ENCODE peak calls at places on chromosomes 12 and 14, in nine cellular contexts. A is GM23338, Q is neural crest cell, D is cardiac fibroblast, M is AG10803, L is ovary, W is foreskin fibroblast, X is GM10248, V is fibroblast of lung. F is an unnamed sample.

GRCh38 chr12:22797686-22798085 is 172.7 kb downstream of the ETNK1 start:
- DNase-seq in A (no peak), Q (no peak), D (no peak), M (no peak), L (no peak), W (no peak), X (no peak), V (no peak), F (no peak)

GRCh38 chr12:10607885-10608458 is 5.4 kb downstream of the MAGOHB start:
- DNase-seq in A (peak; percentile 59), Q (no peak), D (peak; percentile 42), M (peak; percentile 26), L (no peak), W (peak; percentile 27), X (no peak), V (peak; percentile 27), F (no peak)

GRCh38 chr12:12088147-12088546 is 17.4 kb downstream of the BCL2L14 start:
- DNase-seq in A (no peak), Q (no peak), D (no peak), M (no peak), L (no peak), W (no peak), X (no peak), V (no peak), F (no peak)

GRCh38 chr12:111451649-111452129 is 46.0 kb downstream of the SH2B3 start:
- DNase-seq in A (peak; percentile 52), Q (no peak), D (peak; percentile 72), M (peak; percentile 59), L (no peak), W (peak; percentile 76), X (peak; percentile 54), V (peak; percentile 69), F (no peak)

GRCh38 chr14:65846469-65846868 is 433.9 kb downstream of the FUT8 start:
- DNase-seq in A (peak; percentile 22), Q (no peak), D (no peak), M (no peak), L (no peak), W (no peak), X (no peak), V (no peak), F (no peak)

GRCh38 chr14:89294872-89295271 is 122.2 kb downstream of the FOXN3 start:
- DNase-seq in A (no peak), Q (no peak), D (no peak), M (no peak), L (no peak), W (no peak), X (no peak), V (no peak), F (no peak)

GRCh38 chr12:43063642-43064041 is 474.1 kb upstream of the PRICKLE1 start:
- DNase-seq in A (no peak), Q (no peak), D (peak; percentile 64), M (peak; percentile 25), L (no peak), W (peak; percentile 91), X (no peak), V (peak; percentile 63), F (no peak)

GRCh38 chr12:112906712-112907414 is at the start of gene OAS1:
- DNase-seq in A (no peak), Q (no peak), D (peak; percentile 50), M (peak; percentile 17), L (no peak), W (peak; percentile 37), X (peak; percentile 76), V (peak; percentile 20), F (no peak)

GRCh38 chr14:38724621-38725020 is 378.4 kb downstream of the SEC23A start:
- DNase-seq in A (no peak), Q (no peak), D (no peak), M (no peak), L (no peak), W (no peak), X (no peak), V (no peak), F (no peak)

GRCh38 chr14:93794756-93795155 is 6.5 kb upstream of the PRIMA1 start:
- DNase-seq in A (no peak), Q (no peak), D (no peak), M (no peak), L (no peak), W (no peak), X (no peak), V (no peak), F (no peak)

GRCh38 chr12:105933671-105934665 is 204.8 kb downstream of the NUAK1 start:
- DNase-seq in A (no peak), Q (no peak), D (peak; percentile 99), M (peak; percentile 98), L (no peak), W (peak; percentile 97), X (no peak), V (peak; percentile 92), F (no peak)

GRCh38 chr12:51405801-51406207 is 14.6 kb upstream of the GALNT6 start:
- DNase-seq in A (no peak), Q (no peak), D (no peak), M (no peak), L (no peak), W (no peak), X (no peak), V (no peak), F (no peak)

GRCh38 chr12:19575307-19576243 is 136.3 kb downstream of the AEBP2 start:
- DNase-seq in A (no peak), Q (no peak), D (peak; percentile 76), M (peak; percentile 67), L (no peak), W (peak; percentile 76), X (no peak), V (peak; percentile 60), F (no peak)

GRCh38 chr14:76828339-76829015 is 2.3 kb downstream of the LRRC74A start:
- DNase-seq in A (no peak), Q (no peak), D (peak; percentile 13), M (no peak), L (no peak), W (peak; percentile 21), X (no peak), V (no peak), F (peak; percentile 24)

GRCh38 chr14:104106471-104106991 is 21.0 kb downstream of the ASPG start:
- DNase-seq in A (no peak), Q (no peak), D (no peak), M (no peak), L (peak; percentile 20), W (no peak), X (no peak), V (no peak), F (no peak)

GRCh38 chr14:74508292-74508731 is 14.7 kb downstream of the ISCA2 start:
- DNase-seq in A (peak; percentile 90), Q (no peak), D (no peak), M (no peak), L (peak; percentile 12), W (peak; percentile 29), X (no peak), V (no peak), F (no peak)

GRCh38 chr12:55933158-55933798 is 2.3 kb downstream of the DGKA start:
- DNase-seq in A (no peak), Q (no peak), D (peak; percentile 30), M (peak; percentile 23), L (no peak), W (peak; percentile 76), X (no peak), V (peak; percentile 36), F (no peak)

DNA sequence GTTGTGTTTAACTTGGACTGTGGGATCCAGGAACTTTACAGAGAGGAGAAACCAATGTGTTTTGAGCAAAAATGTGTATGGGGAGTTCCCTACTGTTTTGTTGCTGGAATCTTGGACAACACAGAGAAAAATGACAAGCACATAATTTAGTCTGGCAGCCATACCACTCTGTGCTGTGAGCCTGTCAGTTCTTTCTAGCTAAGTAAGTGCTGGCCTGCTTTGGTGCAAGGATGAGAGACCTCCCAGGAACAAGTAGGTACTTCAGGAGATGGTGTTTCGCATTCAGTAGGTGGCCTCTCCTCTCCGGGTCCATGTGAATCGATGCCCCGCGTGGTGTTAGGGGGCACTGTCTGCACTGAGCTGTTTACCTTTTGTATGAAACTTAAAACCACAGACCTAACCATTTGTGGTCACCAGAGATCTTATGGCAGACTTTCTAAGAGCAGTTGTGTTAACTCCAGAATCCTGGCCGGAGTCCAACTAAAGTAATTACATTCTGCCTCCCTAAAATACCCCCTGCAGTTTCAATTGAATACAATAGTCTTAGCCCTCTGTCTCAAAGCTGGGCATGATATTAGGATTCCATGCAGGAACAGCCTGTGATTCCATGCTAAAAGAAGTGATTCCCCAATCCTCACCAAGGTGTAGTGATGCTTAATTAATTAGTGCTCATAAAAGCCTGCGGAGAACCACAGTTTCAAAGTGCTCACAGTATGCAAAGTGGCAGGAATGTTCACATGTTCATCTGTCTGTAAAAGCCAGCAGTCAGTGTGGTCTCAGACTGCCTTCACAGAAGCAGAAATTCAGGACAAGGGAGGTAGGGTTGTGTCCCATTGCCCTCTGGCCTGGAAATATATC is 64.2 kb downstream of the LLPH start:
- DNase-seq in A (no peak), Q (no peak), D (peak; percentile 22), M (peak; percentile 50), L (no peak), W (peak; percentile 64), X (no peak), V (peak; percentile 77), F (no peak)
- TF ChIP-seq CTCF in A (peak; percentile 2), Q (no peak), D (no peak), M (peak; percentile 5), L (no peak), W (no peak), X (peak; percentile 24), V (no peak), F (no peak)

GRCh38 chr14:105944632-105945610 is 418.5 kb downstream of the TMEM121 start:
- DNase-seq in A (peak; percentile 1), Q (no peak), D (peak; percentile 3), M (no peak), L (peak; percentile 47), W (no peak), X (peak; percentile 68), V (no peak), F (no peak)
- TF ChIP-seq CTCF in A (no peak), Q (no peak), D (peak; percentile 16), M (no peak), L (peak; percentile 51), W (no peak), X (peak; percentile 62), V (no peak), F (no peak)

GRCh38 chr14:64158608-64159007 is 135.6 kb downstream of the ESR2 start:
- DNase-seq in A (no peak), Q (no peak), D (no peak), M (no peak), L (no peak), W (no peak), X (no peak), V (no peak), F (no peak)

GRCh38 chr14:64159588-64159987 is 134.6 kb downstream of the ESR2 start:
- DNase-seq in A (no peak), Q (no peak), D (no peak), M (no peak), L (no peak), W (no peak), X (no peak), V (no peak), F (no peak)
- TF ChIP-seq CTCF in A (peak; percentile 57), Q (no peak), D (no peak), M (no peak), L (no peak), W (no peak), X (no peak), V (no peak), F (no peak)

DNA sequence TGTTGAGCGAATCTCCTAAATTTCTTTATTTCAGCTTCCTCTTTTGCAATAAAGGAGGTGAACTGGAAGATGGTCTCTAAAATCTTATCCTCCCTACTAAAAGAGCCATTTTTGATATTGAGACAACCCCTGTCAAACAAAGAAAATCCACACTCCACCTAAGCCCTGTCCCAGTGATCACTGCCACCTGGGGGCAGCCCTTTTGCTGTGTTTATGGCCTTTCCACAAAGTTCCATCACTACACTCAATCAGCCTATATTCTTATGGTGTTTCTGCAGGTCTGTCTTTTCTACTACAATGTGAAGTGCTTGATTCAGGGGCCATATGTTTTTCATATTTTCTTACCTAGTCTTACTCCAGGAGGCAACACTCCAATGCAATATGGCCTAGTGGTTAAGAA is 163.7 kb downstream of the BMP4 start:
- DNase-seq in A (peak; percentile 43), Q (no peak), D (no peak), M (no peak), L (no peak), W (no peak), X (no peak), V (no peak), F (no peak)
- TF ChIP-seq CTCF in A (peak; percentile 67), Q (no peak), D (peak; percentile 10), M (peak; percentile 11), L (no peak), W (no peak), X (peak; percentile 11), V (no peak), F (no peak)

F was measured in progenitor cell of endocrine pancreas.